ENCODE peak calls at places on chromosome 14, in four cellular contexts. One of them, this sample, is unnamed.

GRCh38 chr14:98926151-98926550 is 345.8 kb downstream of the BCL11B start:
- DNase-seq in GM23248: no peak
- DNase-seq in PC-9: no peak
- DNase-seq in endothelial cell of umbilical vein: no peak
- DNase-seq in this sample: no peak

GRCh38 chr14:36221097-36221496 is 44.6 kb upstream of the PTCSC3 start:
- DNase-seq in GM23248: no peak
- DNase-seq in PC-9: no peak
- DNase-seq in endothelial cell of umbilical vein: no peak
- DNase-seq in this sample: no peak

GRCh38 chr14:103628684-103629502 is at the start of gene KLC1:
- DNase-seq in GM23248: peak; percentile 89
- DNase-seq in PC-9: peak; percentile 90
- DNase-seq in endothelial cell of umbilical vein: peak; percentile 69
- DNase-seq in this sample: peak; percentile 58

GRCh38 chr14:76245097-76245496 is 93.4 kb downstream of the GPATCH2L start:
- DNase-seq in GM23248: no peak
- DNase-seq in PC-9: no peak
- DNase-seq in endothelial cell of umbilical vein: no peak
- DNase-seq in this sample: peak; percentile 40

GRCh38 chr14:33765251-33765650 is 185.6 kb downstream of the EGLN3 start:
- DNase-seq in GM23248: no peak
- DNase-seq in PC-9: no peak
- DNase-seq in endothelial cell of umbilical vein: peak; percentile 64
- DNase-seq in this sample: no peak

GRCh38 chr14:68314642-68315041 is 478.2 kb downstream of the ZFP36L1 start:
- DNase-seq in GM23248: no peak
- DNase-seq in PC-9: no peak
- DNase-seq in endothelial cell of umbilical vein: no peak
- DNase-seq in this sample: no peak

GRCh38 chr14:92581966-92582566 is 68.5 kb downstream of the RIN3 start:
- DNase-seq in GM23248: no peak
- DNase-seq in PC-9: no peak
- DNase-seq in endothelial cell of umbilical vein: no peak
- DNase-seq in this sample: no peak

GRCh38 chr14:39568809-39569538 is 136.7 kb upstream of the FBXO33 start:
- DNase-seq in GM23248: no peak
- DNase-seq in PC-9: no peak
- DNase-seq in endothelial cell of umbilical vein: no peak
- DNase-seq in this sample: no peak

DNA sequence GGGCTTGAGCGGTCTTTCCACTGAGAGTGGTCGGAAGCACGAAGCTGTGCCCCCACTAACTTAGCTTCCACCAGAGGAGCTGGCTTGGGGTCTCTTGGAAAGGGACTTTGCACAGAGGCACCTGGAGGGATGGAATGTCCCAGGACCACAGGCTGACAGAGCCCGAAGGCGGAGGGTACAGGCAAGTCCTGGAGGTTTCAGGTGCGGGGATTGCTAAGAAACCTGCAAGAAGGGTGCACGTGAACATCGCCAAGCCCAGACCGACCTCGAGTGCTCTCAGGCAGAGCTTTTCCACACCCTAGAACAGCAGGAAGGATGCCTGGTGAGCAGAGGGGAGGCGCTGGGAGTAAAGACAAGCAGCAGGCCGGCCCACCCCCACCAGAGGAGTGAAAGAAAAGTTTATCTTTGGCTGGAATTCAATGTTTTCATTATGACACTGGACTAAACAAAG is 61.6 kb downstream of the SERPINA3 start:
- DNase-seq in GM23248: no peak
- DNase-seq in PC-9: no peak
- DNase-seq in endothelial cell of umbilical vein: peak; percentile 42
- DNase-seq in this sample: no peak
- H2AFZ ChIP-seq in GM23248: no peak overlapping the region
- H2AFZ ChIP-seq in PC-9: no peak overlapping the region
- H2AFZ ChIP-seq in endothelial cell of umbilical vein: no peak overlapping the region
- H2AFZ ChIP-seq in this sample: no peak overlapping the region

GRCh38 chr14:88599321-88599720 is 36.5 kb downstream of the ZC3H14 start:
- DNase-seq in GM23248: no peak
- DNase-seq in PC-9: no peak
- DNase-seq in endothelial cell of umbilical vein: no peak
- DNase-seq in this sample: no peak

GRCh38 chr14:88598097-88598675 is 35.3 kb downstream of the ZC3H14 start:
- DNase-seq in GM23248: no peak
- DNase-seq in PC-9: no peak
- DNase-seq in endothelial cell of umbilical vein: no peak
- DNase-seq in this sample: no peak

GRCh38 chr14:88597038-88597437 is 34.2 kb downstream of the ZC3H14 start:
- DNase-seq in GM23248: no peak
- DNase-seq in PC-9: no peak
- DNase-seq in endothelial cell of umbilical vein: no peak
- DNase-seq in this sample: no peak

GRCh38 chr14:88599761-88600439 is 37.1 kb downstream of the ZC3H14 start:
- DNase-seq in GM23248: no peak
- DNase-seq in PC-9: no peak
- DNase-seq in endothelial cell of umbilical vein: no peak
- DNase-seq in this sample: no peak

GRCh38 chr14:88597601-88598000 is 34.8 kb downstream of the ZC3H14 start:
- DNase-seq in GM23248: no peak
- DNase-seq in PC-9: no peak
- DNase-seq in endothelial cell of umbilical vein: no peak
- DNase-seq in this sample: no peak
- H3K36me3 ChIP-seq in GM23248: peaks cover 47% of the 10 kb centered on the region
- H3K36me3 ChIP-seq in PC-9: no peaks in the 10 kb centered on the region
- H3K36me3 ChIP-seq in endothelial cell of umbilical vein: peaks cover 25% of the 10 kb centered on the region
- H3K36me3 ChIP-seq in this sample: peaks cover 58% of the 10 kb centered on the region

DNA sequence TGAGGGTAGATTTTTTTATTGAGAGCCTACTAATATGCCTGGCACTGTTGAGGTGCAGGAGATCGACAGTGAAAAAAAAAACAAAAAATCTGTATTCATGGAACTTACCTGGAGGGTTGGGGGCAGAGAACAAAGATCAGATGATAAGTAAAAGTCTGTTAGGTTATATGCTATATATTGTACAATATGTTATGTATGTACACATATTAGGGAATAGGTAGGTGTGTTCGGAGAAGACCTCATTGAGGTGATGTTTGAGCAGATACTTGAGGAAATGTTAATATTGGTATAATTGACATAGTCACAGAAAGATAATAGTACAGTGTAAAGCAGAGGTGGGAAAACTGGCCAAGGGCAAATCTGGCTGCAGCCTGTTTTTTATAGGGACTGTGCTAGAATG is 5.6 kb downstream of the ARF6 start:
- DNase-seq in GM23248: no peak
- DNase-seq in PC-9: no peak
- DNase-seq in endothelial cell of umbilical vein: no peak
- DNase-seq in this sample: no peak
- H3K27ac ChIP-seq in GM23248: peak overlapping the region; percentile 6
- H3K27ac ChIP-seq in PC-9: peak overlapping the region; percentile 96
- H3K27ac ChIP-seq in endothelial cell of umbilical vein: no peak overlapping the region
- H3K27ac ChIP-seq in this sample: peak overlapping the region; percentile 24

GRCh38 chr14:50776522-50776921 is 54.4 kb downstream of the NIN start:
- DNase-seq in GM23248: no peak
- DNase-seq in PC-9: no peak
- DNase-seq in endothelial cell of umbilical vein: no peak
- DNase-seq in this sample: no peak

GRCh38 chr14:50772361-50772760 is 58.6 kb downstream of the NIN start:
- DNase-seq in GM23248: peak; percentile 95
- DNase-seq in PC-9: no peak
- DNase-seq in endothelial cell of umbilical vein: no peak
- DNase-seq in this sample: no peak

GRCh38 chr14:50773632-50774541 is 57.1 kb downstream of the NIN start:
- DNase-seq in GM23248: peak; percentile 65
- DNase-seq in PC-9: peak; percentile 53
- DNase-seq in endothelial cell of umbilical vein: peak; percentile 60
- DNase-seq in this sample: peak; percentile 91

GRCh38 chr14:50774542-50775267 is 56.3 kb downstream of the NIN start:
- DNase-seq in GM23248: peak; percentile 67
- DNase-seq in PC-9: no peak
- DNase-seq in endothelial cell of umbilical vein: no peak
- DNase-seq in this sample: no peak

DNA sequence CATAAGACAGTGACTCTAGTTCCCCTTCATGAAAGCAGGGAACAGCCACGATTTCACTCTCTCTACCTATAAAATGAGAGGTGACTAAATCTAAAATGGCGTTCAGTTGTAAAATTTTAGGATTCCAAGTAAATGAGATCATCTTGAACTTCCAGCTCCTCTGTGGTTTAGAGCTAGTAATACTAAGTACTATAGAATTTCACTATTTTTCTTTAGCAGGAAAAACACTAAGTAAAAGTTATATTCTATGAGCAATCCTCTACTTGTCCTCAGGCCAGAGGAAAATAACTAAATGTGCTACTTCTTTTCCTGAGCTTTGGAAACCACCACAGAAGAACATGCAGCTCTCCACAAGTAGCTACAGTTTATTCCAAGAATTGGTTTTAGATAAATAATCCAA is 55.6 kb downstream of the NIN start:
- DNase-seq in GM23248: peak; percentile 93
- DNase-seq in PC-9: no peak
- DNase-seq in endothelial cell of umbilical vein: peak; percentile 53
- DNase-seq in this sample: peak; percentile 98
- H2AFZ ChIP-seq in GM23248: peak overlapping the region; percentile 55
- H2AFZ ChIP-seq in PC-9: peak overlapping the region; percentile 68
- H2AFZ ChIP-seq in endothelial cell of umbilical vein: peak overlapping the region; percentile 5
- H2AFZ ChIP-seq in this sample: peak overlapping the region; percentile 62

GRCh38 chr14:102348376-102348775 is 14.3 kb downstream of the CINP start:
- DNase-seq in GM23248: no peak
- DNase-seq in PC-9: no peak
- DNase-seq in endothelial cell of umbilical vein: no peak
- DNase-seq in this sample: no peak
- H3K36me3 ChIP-seq in GM23248: peaks cover 12% of the 10 kb centered on the region
- H3K36me3 ChIP-seq in PC-9: peaks cover 18% of the 10 kb centered on the region
- H3K36me3 ChIP-seq in endothelial cell of umbilical vein: peaks cover 5% of the 10 kb centered on the region
- H3K36me3 ChIP-seq in this sample: peaks cover 29% of the 10 kb centered on the region

GRCh38 chr14:71060274-71060673 is 153.0 kb downstream of the PCNX1 start:
- DNase-seq in GM23248: peak; percentile 5
- DNase-seq in PC-9: no peak
- DNase-seq in endothelial cell of umbilical vein: no peak
- DNase-seq in this sample: no peak
- H3K27ac ChIP-seq in GM23248: peak overlapping the region; percentile 50
- H3K27ac ChIP-seq in PC-9: no peak overlapping the region
- H3K27ac ChIP-seq in endothelial cell of umbilical vein: no peak overlapping the region
- H3K27ac ChIP-seq in this sample: no peak overlapping the region

GRCh38 chr14:54503476-54503875 is 6.2 kb upstream of the CGRRF1 start:
- DNase-seq in GM23248: peak; percentile 73
- DNase-seq in PC-9: no peak
- DNase-seq in endothelial cell of umbilical vein: peak; percentile 37
- DNase-seq in this sample: peak; percentile 88
- H2AFZ ChIP-seq in GM23248: peak overlapping the region; percentile 76
- H2AFZ ChIP-seq in PC-9: peak overlapping the region; percentile 57
- H2AFZ ChIP-seq in endothelial cell of umbilical vein: peak overlapping the region; percentile 64
- H2AFZ ChIP-seq in this sample: peak overlapping the region; percentile 69

DNA sequence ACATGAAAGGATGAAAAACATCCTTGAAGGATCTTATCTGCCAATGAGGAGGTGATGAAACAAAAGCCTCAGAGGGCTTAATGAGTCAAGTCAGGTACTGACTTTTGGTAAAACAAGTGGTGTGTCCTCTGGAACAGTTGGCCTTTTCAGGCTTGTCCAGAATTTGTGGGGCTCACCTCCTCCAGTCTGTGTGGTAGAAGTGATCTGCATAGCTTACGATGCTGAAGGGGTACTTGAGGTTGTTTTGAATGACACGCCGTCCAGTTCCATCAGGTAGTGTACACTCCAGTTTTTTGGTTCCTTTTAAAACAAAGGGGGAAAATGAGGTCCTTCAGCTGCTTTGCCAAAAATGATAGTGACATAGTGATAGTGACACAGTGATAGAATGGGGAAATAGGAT is 17.0 kb downstream of the RTRAF start:
- DNase-seq in GM23248: no peak
- DNase-seq in PC-9: no peak
- DNase-seq in endothelial cell of umbilical vein: no peak
- DNase-seq in this sample: no peak
- H3K36me3 ChIP-seq in GM23248: peaks cover 95% of the 10 kb centered on the region
- H3K36me3 ChIP-seq in PC-9: peaks cover 68% of the 10 kb centered on the region
- H3K36me3 ChIP-seq in endothelial cell of umbilical vein: peaks cover 25% of the 10 kb centered on the region
- H3K36me3 ChIP-seq in this sample: peaks cover 95% of the 10 kb centered on the region

This sample was measured in PC-3.